ENCODE peak calls at places on chromosomes 2 and 18, in seven cellular contexts. J is SK-N-SH, Y is Panc1, C is GM12878, Q is K562, U is HCT116, O is H1. K is an unnamed sample.
A peak's percentile ranks its signal among the peaks of the same experiment; 100 is the strongest.

GRCh38 chr2:120175000-120175581 is 48.1 kb downstream of the TMEM185B start:
- DNase-seq in J (peak; percentile 74), O (no peak), C (no peak), Q (peak; percentile 68), U (peak; percentile 28), Y (peak; percentile 25), K (peak; percentile 70)

GRCh38 chr2:28317390-28317789 is 75.3 kb upstream of the FOSL2 start:
- DNase-seq in Q (no peak), C (no peak), O (no peak), U (no peak), Y (no peak), J (no peak), K (no peak)

GRCh38 chr2:174634130-174635014 is 36.8 kb upstream of the WIPF1 start:
- DNase-seq in Y (no peak), Q (peak; percentile 72), J (no peak), U (no peak), C (peak; percentile 65), O (no peak), K (no peak)

GRCh38 chr2:20625920-20626697 is 24.8 kb downstream of the HS1BP3 start:
- DNase-seq in C (no peak), J (no peak), Y (no peak), Q (no peak), U (no peak), O (no peak), K (no peak)

GRCh38 chr18:45408218-45408617 is 207.1 kb upstream of the SLC14A2 start:
- DNase-seq in O (no peak), Q (no peak), J (no peak), C (no peak), Y (no peak), U (no peak), K (no peak)

GRCh38 chr2:163548970-163549369 is 186.8 kb downstream of the FIGN start:
- DNase-seq in Q (no peak), O (no peak), J (no peak), Y (no peak), C (no peak), U (no peak), K (no peak)

GRCh38 chr18:31270578-31270977 is 47.4 kb upstream of the DSG1 start:
- DNase-seq in O (no peak), Q (no peak), C (no peak), Y (no peak), J (no peak), U (no peak), K (no peak)

GRCh38 chr18:79519751-79520472 is 124.2 kb downstream of the NFATC1 start:
- DNase-seq in J (no peak), Q (peak; percentile 66), Y (no peak), C (no peak), U (no peak), O (no peak), K (no peak)

GRCh38 chr2:66872056-66872821 is 437.3 kb downstream of the MEIS1 start:
- DNase-seq in C (no peak), O (no peak), Q (no peak), Y (no peak), J (no peak), U (no peak), K (no peak)

GRCh38 chr2:188394931-188395330 is 103.3 kb downstream of the GULP1 start:
- DNase-seq in U (no peak), Q (no peak), Y (no peak), C (no peak), O (no peak), J (no peak), K (no peak)
- TF ChIP-seq SIN3A in U (no peak), Q (no peak), Y (no peak), C (no peak), O (no peak), J (no peak), K (no peak)

GRCh38 chr2:19484736-19485135 is 126.3 kb upstream of the OSR1 start:
- DNase-seq in J (no peak), C (no peak), O (no peak), U (no peak), Y (no peak), Q (no peak), K (no peak)

DNA sequence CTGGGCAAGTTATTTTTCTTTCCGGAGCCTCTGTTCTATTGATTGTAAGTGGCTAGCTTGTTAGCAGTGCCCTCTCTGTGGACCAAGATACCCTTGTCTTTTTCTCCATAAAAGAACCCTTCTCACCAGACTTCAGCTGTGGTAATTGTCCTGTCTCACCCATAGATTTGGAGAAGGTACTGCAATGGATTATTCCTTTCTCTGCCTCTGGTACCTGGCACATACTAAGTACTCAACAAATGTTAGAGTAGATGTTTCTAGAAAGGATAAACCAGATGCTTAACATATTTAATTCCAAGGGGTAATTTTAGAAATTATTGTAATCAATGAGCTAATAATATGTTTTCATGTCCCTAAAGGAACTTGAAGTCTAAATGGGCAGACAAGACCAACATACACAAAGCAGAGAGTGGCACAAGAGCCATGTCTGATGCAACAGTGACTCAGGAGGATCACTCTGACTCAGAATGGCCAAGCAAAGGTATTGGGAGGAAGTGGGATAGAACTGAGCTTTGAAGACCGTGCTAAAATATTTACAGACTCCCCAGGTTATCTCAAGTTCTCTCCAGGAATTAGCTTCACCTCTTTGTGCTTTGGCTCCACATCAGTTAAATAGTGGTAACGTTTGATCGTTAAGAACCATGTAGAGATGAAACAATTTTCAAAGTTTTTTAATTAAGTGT is 129.7 kb upstream of the OSR1 start:
- DNase-seq in U (peak; percentile 95), Y (no peak), J (no peak), C (no peak), Q (no peak), O (no peak), K (peak; percentile 88)
- TF ChIP-seq SIN3A in U (peak; percentile 82), Y (no peak), J (no peak), C (no peak), Q (no peak), O (no peak), K (no peak)

GRCh38 chr2:14967739-14968138 is 335.2 kb downstream of the LRATD1 start:
- DNase-seq in Y (no peak), C (no peak), O (no peak), J (no peak), U (no peak), Q (no peak), K (no peak)
- TF ChIP-seq SIN3A in Y (no peak), C (no peak), O (no peak), J (no peak), U (no peak), Q (no peak), K (no peak)

GRCh38 chr2:197204855-197205254 is 105.7 kb downstream of the ANKRD44 start:
- DNase-seq in C (no peak), U (no peak), J (no peak), O (no peak), Y (no peak), Q (no peak), K (no peak)

GRCh38 chr2:197208029-197208428 is 102.6 kb downstream of the ANKRD44 start:
- DNase-seq in Y (no peak), O (no peak), U (no peak), C (no peak), Q (no peak), J (no peak), K (no peak)

GRCh38 chr2:197207608-197208007 is 103.0 kb downstream of the ANKRD44 start:
- DNase-seq in O (no peak), J (no peak), C (no peak), Y (no peak), Q (no peak), U (no peak), K (no peak)

GRCh38 chr2:197207106-197207505 is 103.5 kb downstream of the ANKRD44 start:
- DNase-seq in Q (no peak), C (no peak), O (no peak), Y (no peak), U (no peak), J (no peak), K (no peak)

GRCh38 chr2:197205590-197206215 is 104.9 kb downstream of the ANKRD44 start:
- DNase-seq in Q (no peak), Y (no peak), O (no peak), C (peak; percentile 56), J (no peak), U (no peak), K (no peak)
- TF ChIP-seq SIN3A in Q (no peak), Y (no peak), O (no peak), C (no peak), J (no peak), U (no peak), K (no peak)

DNA sequence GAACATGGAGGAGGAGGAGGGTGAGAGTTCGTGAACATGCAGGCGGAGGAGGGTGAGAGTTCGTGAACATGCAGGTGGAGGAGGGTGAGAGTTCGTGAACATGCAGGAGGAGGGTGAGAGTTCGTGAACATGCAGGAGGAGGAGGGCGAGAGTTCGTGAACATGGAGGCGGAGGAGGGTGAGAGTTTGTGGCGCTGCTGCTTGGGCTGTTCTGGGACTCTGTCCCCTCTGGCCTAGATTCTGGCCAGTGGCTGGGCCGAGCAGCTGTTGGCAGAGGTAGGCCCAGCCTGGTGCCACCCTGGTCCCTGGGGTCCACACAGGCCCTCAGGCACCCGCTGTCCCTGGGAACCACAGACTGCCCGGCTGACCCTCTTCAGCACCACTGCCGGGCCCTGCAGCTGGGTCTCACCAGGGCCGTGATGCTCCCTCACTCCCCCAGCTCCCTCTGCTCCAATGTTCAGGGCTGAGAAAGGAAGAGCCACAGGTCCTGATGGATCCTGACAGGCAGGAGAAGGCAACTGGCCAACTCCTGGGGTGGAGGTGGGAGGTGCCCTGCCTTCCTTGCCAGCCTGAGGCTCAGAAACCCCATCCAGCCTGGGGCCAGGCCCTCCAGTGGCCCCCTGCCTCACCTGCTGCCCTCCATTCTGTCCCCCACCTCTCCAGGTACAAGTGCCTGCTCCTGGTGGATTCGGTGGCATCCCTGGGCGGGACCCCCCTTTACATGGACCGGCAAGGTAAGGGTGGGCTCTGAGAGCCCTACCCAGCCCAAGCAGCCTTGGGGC is 3.9 kb downstream of the AGXT start:
- DNase-seq in J (peak; percentile 23), Y (no peak), U (no peak), C (no peak), Q (no peak), O (no peak), K (no peak)
- TF ChIP-seq SIN3A in J (no peak), Y (no peak), U (no peak), C (no peak), Q (no peak), O (no peak), K (no peak)

DNA sequence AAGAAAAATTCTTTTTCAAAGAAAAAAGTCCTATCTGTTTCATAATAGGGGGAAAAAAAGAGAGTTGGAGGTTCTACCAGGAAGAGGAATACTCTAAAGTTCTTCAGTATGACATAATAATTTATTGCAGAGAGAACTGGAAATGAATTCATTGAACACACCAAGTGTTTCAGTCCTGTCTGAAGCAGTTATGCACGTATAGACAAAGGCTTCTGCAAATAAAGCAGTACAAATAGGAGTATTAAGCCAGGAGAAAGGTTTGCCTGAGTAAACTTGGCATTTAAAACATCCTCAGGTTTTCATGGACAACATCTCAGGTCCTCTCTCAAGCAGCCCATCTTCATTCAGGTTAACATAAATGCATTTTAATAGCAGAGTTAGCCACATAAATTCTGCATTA is 141.6 kb downstream of the CCDC148 start:
- DNase-seq in C (no peak), J (no peak), U (no peak), O (no peak), Q (no peak), Y (no peak), K (no peak)
- TF ChIP-seq SIN3A in C (no peak), J (no peak), U (no peak), O (no peak), Q (no peak), Y (no peak), K (no peak)

GRCh38 chr2:215799194-215799593 is 214.2 kb downstream of the MREG start:
- DNase-seq in U (no peak), J (no peak), O (no peak), Q (no peak), C (no peak), Y (no peak), K (no peak)
- TF ChIP-seq SIN3A in U (no peak), J (no peak), O (no peak), Q (no peak), C (no peak), Y (no peak), K (no peak)

K was measured in HepG2.